ENCODE peak calls at places on chromosomes 1 and 21, in four cellular contexts. One of them, this sample, is unnamed.

GRCh38 chr1:154574715-154575114 is 7.1 kb downstream of the CHRNB2 start:
- DNase-seq in esophagus squamous epithelium: no peak
- DNase-seq in hepatocyte: peak; percentile 54
- DNase-seq in psoas muscle: no peak
- DNase-seq in this sample: no peak

GRCh38 chr1:182229907-182230522 is 161.6 kb downstream of the GLUL start:
- DNase-seq in hepatocyte: no peak
- DNase-seq in psoas muscle: no peak
- DNase-seq in esophagus squamous epithelium: no peak
- DNase-seq in this sample: no peak

GRCh38 chr21:31915566-31915965 is 42.7 kb downstream of the HUNK start:
- DNase-seq in psoas muscle: no peak
- DNase-seq in esophagus squamous epithelium: no peak
- DNase-seq in hepatocyte: no peak
- DNase-seq in this sample: no peak

GRCh38 chr1:55107989-55108388 is 68.6 kb downstream of the PCSK9 start:
- DNase-seq in esophagus squamous epithelium: no peak
- DNase-seq in psoas muscle: no peak
- DNase-seq in hepatocyte: no peak
- DNase-seq in this sample: no peak

GRCh38 chr1:9755441-9755995 is 68.2 kb downstream of the CLSTN1 start:
- DNase-seq in hepatocyte: no peak
- DNase-seq in esophagus squamous epithelium: no peak
- DNase-seq in psoas muscle: no peak
- DNase-seq in this sample: no peak

GRCh38 chr1:237327061-237327460 is 285.1 kb downstream of the RYR2 start:
- DNase-seq in esophagus squamous epithelium: no peak
- DNase-seq in hepatocyte: no peak
- DNase-seq in psoas muscle: no peak
- DNase-seq in this sample: no peak

GRCh38 chr1:168092566-168093355 is 44.0 kb downstream of the GPR161 start:
- DNase-seq in hepatocyte: no peak
- DNase-seq in psoas muscle: no peak
- DNase-seq in esophagus squamous epithelium: no peak
- DNase-seq in this sample: peak; percentile 31

GRCh38 chr1:234589064-234589765 is 20.8 kb downstream of the IRF2BP2 start:
- DNase-seq in esophagus squamous epithelium: no peak
- DNase-seq in hepatocyte: peak; percentile 46
- DNase-seq in psoas muscle: peak; percentile 57
- DNase-seq in this sample: no peak

GRCh38 chr1:234515411-234515810 is 36.4 kb upstream of the TARBP1 start:
- DNase-seq in hepatocyte: peak; percentile 44
- DNase-seq in esophagus squamous epithelium: no peak
- DNase-seq in psoas muscle: no peak
- DNase-seq in this sample: no peak

GRCh38 chr21:43958364-43959158 is 53.5 kb upstream of the TRAPPC10 start:
- DNase-seq in hepatocyte: no peak
- DNase-seq in psoas muscle: no peak
- DNase-seq in esophagus squamous epithelium: no peak
- DNase-seq in this sample: no peak

GRCh38 chr1:110319332-110320167 is 19.6 kb upstream of the RBM15 start:
- DNase-seq in hepatocyte: no peak
- DNase-seq in esophagus squamous epithelium: no peak
- DNase-seq in psoas muscle: no peak
- DNase-seq in this sample: no peak

GRCh38 chr1:40122865-40123264 is 25.8 kb upstream of the PPT1 start:
- DNase-seq in psoas muscle: no peak
- DNase-seq in hepatocyte: peak; percentile 52
- DNase-seq in esophagus squamous epithelium: no peak
- DNase-seq in this sample: no peak

GRCh38 chr1:172176206-172176605 is 244.3 kb upstream of the C1orf105 start:
- DNase-seq in hepatocyte: no peak
- DNase-seq in esophagus squamous epithelium: no peak
- DNase-seq in psoas muscle: no peak
- DNase-seq in this sample: no peak

GRCh38 chr1:160407819-160408801 is 7.7 kb downstream of the VANGL2 start:
- DNase-seq in esophagus squamous epithelium: no peak
- DNase-seq in hepatocyte: no peak
- DNase-seq in psoas muscle: no peak
- DNase-seq in this sample: no peak

GRCh38 chr21:16423921-16424320 is 694.1 kb downstream of the USP25 start:
- DNase-seq in psoas muscle: no peak
- DNase-seq in esophagus squamous epithelium: no peak
- DNase-seq in hepatocyte: no peak
- DNase-seq in this sample: no peak

GRCh38 chr1:7192453-7192852 is 407.2 kb downstream of the CAMTA1 start:
- DNase-seq in esophagus squamous epithelium: no peak
- DNase-seq in psoas muscle: no peak
- DNase-seq in hepatocyte: no peak
- DNase-seq in this sample: no peak

GRCh38 chr1:156154317-156154749 is 948 bp downstream of the SEMA4A start:
- DNase-seq in esophagus squamous epithelium: no peak
- DNase-seq in hepatocyte: no peak
- DNase-seq in psoas muscle: peak; percentile 66
- DNase-seq in this sample: no peak

GRCh38 chr1:175209493-175209921 is 16.9 kb upstream of the KIAA0040 start:
- DNase-seq in hepatocyte: no peak
- DNase-seq in psoas muscle: no peak
- DNase-seq in esophagus squamous epithelium: no peak
- DNase-seq in this sample: no peak

GRCh38 chr1:75100481-75101092 is 33.6 kb upstream of the LHX8 start:
- DNase-seq in psoas muscle: no peak
- DNase-seq in esophagus squamous epithelium: no peak
- DNase-seq in hepatocyte: peak; percentile 20
- DNase-seq in this sample: no peak

GRCh38 chr1:157969693-157970485 is 23.6 kb upstream of the KIRREL1 start:
- DNase-seq in psoas muscle: no peak
- DNase-seq in esophagus squamous epithelium: no peak
- DNase-seq in hepatocyte: peak; percentile 68
- DNase-seq in this sample: no peak

GRCh38 chr1:231866392-231867331 is 240.1 kb downstream of the DISC1 start:
- DNase-seq in hepatocyte: peak; percentile 80
- DNase-seq in psoas muscle: no peak
- DNase-seq in esophagus squamous epithelium: no peak
- DNase-seq in this sample: peak; percentile 30

GRCh38 chr1:26378088-26378878 is 5.7 kb upstream of the ZNF683 start:
- DNase-seq in esophagus squamous epithelium: no peak
- DNase-seq in hepatocyte: peak; percentile 69
- DNase-seq in psoas muscle: no peak
- DNase-seq in this sample: no peak

GRCh38 chr1:24126672-24127023 is 14.7 kb upstream of the MYOM3 start:
- DNase-seq in hepatocyte: no peak
- DNase-seq in esophagus squamous epithelium: no peak
- DNase-seq in psoas muscle: no peak
- DNase-seq in this sample: no peak

GRCh38 chr1:226722240-226722900 is 16.7 kb downstream of the ITPKB start:
- DNase-seq in psoas muscle: no peak
- DNase-seq in hepatocyte: no peak
- DNase-seq in esophagus squamous epithelium: no peak
- DNase-seq in this sample: no peak

GRCh38 chr1:14660795-14661194 is 62.3 kb downstream of the KAZN start:
- DNase-seq in esophagus squamous epithelium: no peak
- DNase-seq in psoas muscle: no peak
- DNase-seq in hepatocyte: no peak
- DNase-seq in this sample: no peak

GRCh38 chr1:31795801-31796621 is 19.8 kb downstream of the SPOCD1 start:
- DNase-seq in esophagus squamous epithelium: no peak
- DNase-seq in hepatocyte: peak; percentile 54
- DNase-seq in psoas muscle: peak; percentile 44
- DNase-seq in this sample: no peak

GRCh38 chr1:169999357-169999756 is 75.1 kb downstream of the KIFAP3 start:
- DNase-seq in psoas muscle: no peak
- DNase-seq in hepatocyte: peak; percentile 5
- DNase-seq in esophagus squamous epithelium: no peak
- DNase-seq in this sample: no peak

GRCh38 chr1:154937051-154937987 is 800 bp upstream of the PMVK start:
- DNase-seq in esophagus squamous epithelium: peak; percentile 56
- DNase-seq in psoas muscle: peak; percentile 96
- DNase-seq in hepatocyte: peak; percentile 95
- DNase-seq in this sample: peak; percentile 90

GRCh38 chr1:38891753-38892152 is 10.4 kb upstream of the GJA9 start:
- DNase-seq in esophagus squamous epithelium: no peak
- DNase-seq in hepatocyte: no peak
- DNase-seq in psoas muscle: no peak
- DNase-seq in this sample: no peak

GRCh38 chr21:45362748-45363145 is 42.2 kb upstream of the COL18A1 start:
- DNase-seq in hepatocyte: no peak
- DNase-seq in esophagus squamous epithelium: no peak
- DNase-seq in psoas muscle: peak; percentile 48
- DNase-seq in this sample: no peak

GRCh38 chr1:52556641-52557360 is 3.9 kb upstream of the TUT4 start:
- DNase-seq in hepatocyte: no peak
- DNase-seq in esophagus squamous epithelium: no peak
- DNase-seq in psoas muscle: no peak
- DNase-seq in this sample: no peak

GRCh38 chr21:41008351-41008750 is 159.6 kb upstream of the BACE2 start:
- DNase-seq in psoas muscle: no peak
- DNase-seq in hepatocyte: no peak
- DNase-seq in esophagus squamous epithelium: no peak
- DNase-seq in this sample: no peak

GRCh38 chr1:220344745-220345144 is 72.5 kb upstream of the RAB3GAP2 start:
- DNase-seq in esophagus squamous epithelium: no peak
- DNase-seq in hepatocyte: no peak
- DNase-seq in psoas muscle: no peak
- DNase-seq in this sample: no peak
- H3K27ac ChIP-seq in esophagus squamous epithelium: no peak overlapping the region
- H3K27ac ChIP-seq in hepatocyte: no peak overlapping the region
- H3K27ac ChIP-seq in psoas muscle: no peak overlapping the region
- H3K27ac ChIP-seq in this sample: no peak overlapping the region

GRCh38 chr21:42164818-42165217 is 54.1 kb upstream of the ABCG1 start:
- DNase-seq in esophagus squamous epithelium: no peak
- DNase-seq in hepatocyte: no peak
- DNase-seq in psoas muscle: no peak
- DNase-seq in this sample: no peak
- H3K27ac ChIP-seq in esophagus squamous epithelium: no peak overlapping the region
- H3K27ac ChIP-seq in hepatocyte: peak overlapping the region; percentile 54
- H3K27ac ChIP-seq in psoas muscle: no peak overlapping the region
- H3K27ac ChIP-seq in this sample: no peak overlapping the region

GRCh38 chr1:245095903-245096302 is 58.9 kb upstream of the KIF26B start:
- DNase-seq in hepatocyte: no peak
- DNase-seq in esophagus squamous epithelium: no peak
- DNase-seq in psoas muscle: no peak
- DNase-seq in this sample: no peak
- H3K27ac ChIP-seq in hepatocyte: no peak overlapping the region
- H3K27ac ChIP-seq in esophagus squamous epithelium: no peak overlapping the region
- H3K27ac ChIP-seq in psoas muscle: no peak overlapping the region
- H3K27ac ChIP-seq in this sample: no peak overlapping the region

DNA sequence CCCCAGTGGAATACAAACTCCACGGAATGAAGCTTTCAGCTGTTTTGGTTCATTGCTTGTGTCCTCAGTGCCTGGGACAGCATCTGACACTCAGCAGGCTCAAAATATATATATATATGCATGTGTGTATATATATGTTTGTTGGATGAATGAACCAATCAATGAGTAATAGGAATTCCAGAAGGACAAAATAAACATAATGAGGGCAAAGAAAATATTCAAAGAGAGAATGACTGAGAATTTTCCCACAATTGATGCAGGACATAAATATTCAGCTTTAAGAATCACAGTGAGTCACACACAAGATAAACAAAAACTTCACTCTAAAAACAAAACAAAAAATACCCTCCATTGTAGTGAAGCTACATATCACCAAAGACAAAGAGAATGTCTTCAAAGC is 64.0 kb downstream of the CHD5 start:
- DNase-seq in hepatocyte: no peak
- DNase-seq in esophagus squamous epithelium: no peak
- DNase-seq in psoas muscle: no peak
- DNase-seq in this sample: no peak
- H3K27ac ChIP-seq in hepatocyte: no peak overlapping the region
- H3K27ac ChIP-seq in esophagus squamous epithelium: no peak overlapping the region
- H3K27ac ChIP-seq in psoas muscle: no peak overlapping the region
- H3K27ac ChIP-seq in this sample: no peak overlapping the region

GRCh38 chr1:85300140-85300539 is 23.7 kb upstream of the BCL10 start:
- DNase-seq in esophagus squamous epithelium: no peak
- DNase-seq in hepatocyte: no peak
- DNase-seq in psoas muscle: no peak
- DNase-seq in this sample: no peak

GRCh38 chr1:85295654-85296053 is 19.2 kb upstream of the BCL10 start:
- DNase-seq in hepatocyte: no peak
- DNase-seq in esophagus squamous epithelium: no peak
- DNase-seq in psoas muscle: no peak
- DNase-seq in this sample: no peak

GRCh38 chr1:85297538-85297854 is 21.1 kb upstream of the BCL10 start:
- DNase-seq in hepatocyte: no peak
- DNase-seq in psoas muscle: no peak
- DNase-seq in esophagus squamous epithelium: no peak
- DNase-seq in this sample: no peak

GRCh38 chr1:85296980-85297379 is 20.5 kb upstream of the BCL10 start:
- DNase-seq in psoas muscle: no peak
- DNase-seq in hepatocyte: no peak
- DNase-seq in esophagus squamous epithelium: no peak
- DNase-seq in this sample: no peak

GRCh38 chr1:85297855-85298629 is 21.6 kb upstream of the BCL10 start:
- DNase-seq in psoas muscle: no peak
- DNase-seq in esophagus squamous epithelium: no peak
- DNase-seq in hepatocyte: peak; percentile 83
- DNase-seq in this sample: no peak
- H3K27ac ChIP-seq in psoas muscle: peak overlapping the region; percentile 51
- H3K27ac ChIP-seq in esophagus squamous epithelium: peak overlapping the region; percentile 87
- H3K27ac ChIP-seq in hepatocyte: peak overlapping the region; percentile 78
- H3K27ac ChIP-seq in this sample: peak overlapping the region; percentile 73

DNA sequence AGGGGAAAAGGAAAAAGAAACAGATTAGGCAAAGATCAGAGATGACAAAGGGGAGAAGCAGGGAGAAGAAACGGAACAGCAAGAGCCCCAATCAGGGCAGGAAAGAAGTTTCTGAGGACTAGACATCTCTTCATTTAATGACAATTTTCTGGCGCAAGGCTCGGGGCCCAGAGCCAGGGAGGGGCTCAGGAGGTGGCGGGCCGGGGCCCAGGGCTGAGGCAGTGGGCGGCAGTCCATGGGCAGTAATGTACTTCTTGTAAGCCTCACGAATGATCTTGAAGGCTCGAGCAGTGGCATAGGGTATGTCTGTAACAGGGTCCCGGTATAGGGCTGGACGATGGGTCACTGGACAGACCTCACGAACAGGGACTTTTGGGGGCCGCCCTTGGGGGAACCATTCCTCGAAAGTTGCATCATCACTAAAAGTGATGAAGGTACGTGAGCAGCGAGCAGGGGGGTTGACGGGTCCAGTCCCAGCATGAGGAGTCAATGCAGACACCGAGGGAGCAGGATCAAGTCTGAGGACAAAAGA is 799 bp upstream of the TMOD4 start:
- DNase-seq in hepatocyte: no peak
- DNase-seq in esophagus squamous epithelium: no peak
- DNase-seq in psoas muscle: no peak
- DNase-seq in this sample: no peak
- H3K27ac ChIP-seq in hepatocyte: no peak overlapping the region
- H3K27ac ChIP-seq in esophagus squamous epithelium: peak overlapping the region; percentile 44
- H3K27ac ChIP-seq in psoas muscle: peak overlapping the region; percentile 92
- H3K27ac ChIP-seq in this sample: no peak overlapping the region

This sample was measured in pancreas.